ENCODE peak calls at places on chromosome 7, in eight cellular contexts. Q, V, O, H, R, K, F and T are unnamed samples. For H3K27me3, the result is how much of the 10 kb centered on the place peaks cover.

GRCh38 chr7:129258649-129259389 is 34.0 kb downstream of the AHCYL2 start:
- DNase-seq in Q (no peak), V (no peak), O (peak), H (no peak), R (peak), K (no peak), F (no peak), T (no peak)

GRCh38 chr7:40516376-40516775 is 381.6 kb downstream of the SUGCT start:
- DNase-seq in Q (no peak), V (no peak), O (no peak), H (no peak), R (no peak), K (no peak), F (no peak), T (no peak)

GRCh38 chr7:124723012-124723411 is 42.6 kb downstream of the GPR37 start:
- DNase-seq in Q (no peak), V (no peak), O (no peak), H (no peak), R (peak), K (no peak), F (peak), T (no peak)

GRCh38 chr7:66728571-66728970 is 12.0 kb upstream of the RABGEF1 start:
- DNase-seq in Q (no peak), V (no peak), O (no peak), H (no peak), R (no peak), K (no peak), F (no peak), T (no peak)

GRCh38 chr7:124942405-124942804 is 12.8 kb upstream of the POT1 start:
- DNase-seq in Q (no peak), V (no peak), O (no peak), H (no peak), R (no peak), K (no peak), F (no peak), T (no peak)

GRCh38 chr7:116591202-116592040 is 66.6 kb downstream of the CAV1 start:
- DNase-seq in Q (no peak), V (no peak), O (no peak), H (no peak), R (peak), K (no peak), F (no peak), T (no peak)

GRCh38 chr7:91398341-91398740 is 134.1 kb downstream of the FZD1 start:
- DNase-seq in Q (no peak), V (no peak), O (no peak), H (no peak), R (no peak), K (no peak), F (no peak), T (no peak)

GRCh38 chr7:100783804-100784203 is 43.5 kb downstream of the EPHB4 start:
- DNase-seq in Q (no peak), V (no peak), O (no peak), H (no peak), R (no peak), K (no peak), F (no peak), T (no peak)

GRCh38 chr7:18534481-18534880 is 38.9 kb downstream of the HDAC9 start:
- DNase-seq in Q (no peak), V (no peak), O (no peak), H (no peak), R (no peak), K (no peak), F (no peak), T (no peak)

GRCh38 chr7:137846588-137847417 is at the start of gene DGKI:
- DNase-seq in Q (peak), V (no peak), O (no peak), H (no peak), R (no peak), K (no peak), F (no peak), T (no peak)

GRCh38 chr7:91187061-91187460 is 77.2 kb upstream of the FZD1 start:
- DNase-seq in Q (no peak), V (no peak), O (no peak), H (no peak), R (no peak), K (no peak), F (no peak), T (no peak)

GRCh38 chr7:134710854-134711624 is 64.4 kb downstream of the BPGM start:
- DNase-seq in Q (no peak), V (no peak), O (peak), H (no peak), R (no peak), K (no peak), F (no peak), T (no peak)

GRCh38 chr7:132417037-132417906 is 159.0 kb downstream of the PLXNA4 start:
- DNase-seq in Q (no peak), V (no peak), O (no peak), H (no peak), R (peak), K (no peak), F (no peak), T (no peak)

GRCh38 chr7:128777156-128778123 is 1.8 kb upstream of the OPN1SW start:
- DNase-seq in Q (no peak), V (no peak), O (no peak), H (no peak), R (peak), K (no peak), F (no peak), T (no peak)

GRCh38 chr7:1693419-1693990 is 23.4 kb downstream of the ELFN1 start:
- DNase-seq in Q (peak), V (peak), O (no peak), H (no peak), R (no peak), K (no peak), F (no peak), T (peak)

GRCh38 chr7:99000904-99001442 is 122.6 kb downstream of the TRRAP start:
- DNase-seq in Q (no peak), V (no peak), O (no peak), H (peak), R (no peak), K (no peak), F (no peak), T (no peak)

GRCh38 chr7:120841608-120842007 is 16.3 kb downstream of the TSPAN12 start:
- DNase-seq in Q (no peak), V (no peak), O (no peak), H (no peak), R (no peak), K (no peak), F (no peak), T (no peak)

GRCh38 chr7:21281193-21281592 is 146.7 kb upstream of the SP4 start:
- DNase-seq in Q (no peak), V (no peak), O (no peak), H (no peak), R (no peak), K (no peak), F (no peak), T (no peak)

GRCh38 chr7:37899712-37900247 is 16.8 kb downstream of the SFRP4 start:
- DNase-seq in Q (no peak), V (no peak), O (no peak), H (no peak), R (no peak), K (no peak), F (no peak), T (no peak)

GRCh38 chr7:117666019-117666418 is 186.2 kb downstream of the CFTR start:
- DNase-seq in Q (no peak), V (no peak), O (no peak), H (no peak), R (peak), K (no peak), F (peak), T (no peak)

GRCh38 chr7:44163591-44163990 is 22.5 kb upstream of the MYL7 start:
- DNase-seq in Q (no peak), V (no peak), O (no peak), H (peak), R (no peak), K (peak), F (peak), T (no peak)

GRCh38 chr7:74021546-74022320 is 6.2 kb upstream of the ELN start:
- DNase-seq in Q (no peak), V (no peak), O (no peak), H (no peak), R (no peak), K (no peak), F (no peak), T (no peak)

GRCh38 chr7:155141562-155141961 is 71.4 kb downstream of the HTR5A start:
- DNase-seq in Q (no peak), V (no peak), O (no peak), H (no peak), R (no peak), K (no peak), F (no peak), T (no peak)

GRCh38 chr7:71594746-71595145 is 462.8 kb downstream of the GALNT17 start:
- DNase-seq in Q (no peak), V (no peak), O (no peak), H (no peak), R (no peak), K (no peak), F (no peak), T (no peak)

GRCh38 chr7:131161103-131161502 is 166.6 kb upstream of the MKLN1 start:
- DNase-seq in Q (no peak), V (no peak), O (no peak), H (no peak), R (no peak), K (no peak), F (no peak), T (no peak)

GRCh38 chr7:693280-693679 is 33.2 kb upstream of the DNAAF5 start:
- DNase-seq in Q (no peak), V (no peak), O (no peak), H (no peak), R (no peak), K (no peak), F (no peak), T (no peak)

GRCh38 chr7:125555921-125556320 is 626.3 kb upstream of the POT1 start:
- DNase-seq in Q (no peak), V (no peak), O (no peak), H (no peak), R (no peak), K (no peak), F (no peak), T (no peak)

GRCh38 chr7:107660381-107661080 is at the start of gene SLC26A4:
- DNase-seq in Q (no peak), V (no peak), O (no peak), H (no peak), R (no peak), K (no peak), F (no peak), T (no peak)

GRCh38 chr7:43110790-43111362 is 1.6 kb upstream of the HECW1 start:
- DNase-seq in Q (no peak), V (no peak), O (no peak), H (no peak), R (no peak), K (no peak), F (no peak), T (no peak)

GRCh38 chr7:67918158-67918557 is 921.5 kb downstream of the TYW1 start:
- DNase-seq in Q (no peak), V (no peak), O (no peak), H (no peak), R (no peak), K (no peak), F (no peak), T (no peak)

GRCh38 chr7:115965241-115965640 is 65.3 kb downstream of the TFEC start:
- DNase-seq in Q (no peak), V (no peak), O (no peak), H (no peak), R (peak), K (no peak), F (no peak), T (no peak)

GRCh38 chr7:35405461-35405860 is 151.6 kb upstream of the TBX20 start:
- DNase-seq in Q (no peak), V (no peak), O (no peak), H (no peak), R (no peak), K (no peak), F (no peak), T (no peak)

GRCh38 chr7:55515569-55516279 is 56.6 kb downstream of the VOPP1 start:
- DNase-seq in Q (no peak), V (no peak), O (no peak), H (no peak), R (no peak), K (no peak), F (no peak), T (no peak)

GRCh38 chr7:84058311-84059076 is 136.1 kb downstream of the SEMA3A start:
- DNase-seq in Q (no peak), V (no peak), O (no peak), H (no peak), R (peak), K (peak), F (no peak), T (no peak)

GRCh38 chr7:138014686-138015085 is 12.8 kb upstream of the CREB3L2 start:
- DNase-seq in Q (no peak), V (no peak), O (no peak), H (no peak), R (no peak), K (no peak), F (no peak), T (no peak)

GRCh38 chr7:73812996-73813395 is 17.8 kb upstream of the CLDN4 start:
- DNase-seq in Q (no peak), V (no peak), O (no peak), H (no peak), R (no peak), K (no peak), F (no peak), T (no peak)

GRCh38 chr7:46256870-46257528 is 335.9 kb upstream of the IGFBP3 start:
- DNase-seq in Q (no peak), V (no peak), O (no peak), H (no peak), R (no peak), K (no peak), F (no peak), T (no peak)

DNA sequence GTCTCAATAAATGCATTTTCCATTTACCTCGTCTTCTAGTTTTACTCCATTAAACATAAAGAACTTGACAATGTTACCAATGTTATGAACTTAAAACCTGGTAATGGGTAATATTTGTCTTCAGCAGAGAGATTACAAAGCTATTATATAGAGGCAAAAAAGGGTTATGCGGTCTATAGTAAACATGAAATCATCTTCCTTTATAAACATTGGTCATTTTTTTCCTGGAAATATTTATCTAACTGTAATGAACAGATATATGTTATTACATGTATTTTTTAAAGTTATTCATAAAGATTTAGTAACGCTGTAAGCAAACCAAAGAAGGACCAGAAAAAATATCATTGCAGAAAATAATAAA is 1.3 kb downstream of the VWDE start:
- DNase-seq in Q (no peak), V (no peak), O (no peak), H (no peak), R (no peak), K (no peak), F (no peak), T (no peak)
- H3K27me3 ChIP-seq in Q (under half), V (under half), O (under half), H (under half), R (under half), K (under half), F (under half), T (under half)

GRCh38 chr7:6231184-6231583 is 41.2 kb downstream of the CYTH3 start:
- DNase-seq in Q (no peak), V (no peak), O (no peak), H (no peak), R (no peak), K (no peak), F (no peak), T (no peak)

GRCh38 chr7:6228865-6229264 is 43.6 kb downstream of the CYTH3 start:
- DNase-seq in Q (no peak), V (no peak), O (no peak), H (peak), R (peak), K (no peak), F (no peak), T (no peak)

GRCh38 chr7:6227294-6227846 is 45.1 kb downstream of the CYTH3 start:
- DNase-seq in Q (no peak), V (no peak), O (no peak), H (peak), R (no peak), K (no peak), F (no peak), T (no peak)

GRCh38 chr7:6226194-6226799 is 46.1 kb downstream of the CYTH3 start:
- DNase-seq in Q (no peak), V (no peak), O (no peak), H (peak), R (no peak), K (peak), F (peak), T (no peak)

DNA sequence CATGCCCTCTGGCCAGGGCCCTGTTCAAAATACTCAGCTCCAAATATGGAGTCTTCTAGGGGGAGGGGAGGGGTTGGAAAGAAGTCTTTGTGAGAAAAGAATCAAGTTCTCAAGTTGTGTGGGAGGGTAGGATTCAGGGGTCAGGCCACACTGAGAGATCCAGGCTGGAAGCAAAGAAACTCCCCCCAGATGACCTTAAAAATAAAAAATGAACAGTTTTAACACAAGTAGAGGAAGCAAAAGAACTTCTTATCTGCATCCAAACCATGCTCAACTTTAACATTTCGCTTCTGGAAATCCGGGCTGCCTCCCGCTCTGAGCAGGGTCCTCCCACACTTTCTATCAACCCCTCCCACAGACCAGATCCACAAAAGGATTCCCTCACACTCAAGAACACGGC is 44.1 kb downstream of the CYTH3 start:
- DNase-seq in Q (no peak), V (no peak), O (no peak), H (no peak), R (peak), K (no peak), F (no peak), T (no peak)
- H3K4me3 ChIP-seq in Q (no peak), V (no peak), O (no peak), H (no peak), R (no peak), K (peak), F (no peak), T (no peak)

GRCh38 chr7:156218544-156219306 is 406.5 kb upstream of the SHH start:
- DNase-seq in Q (no peak), V (no peak), O (no peak), H (no peak), R (no peak), K (no peak), F (no peak), T (no peak)

GRCh38 chr7:156220701-156221100 is 408.4 kb upstream of the SHH start:
- DNase-seq in Q (no peak), V (no peak), O (no peak), H (no peak), R (no peak), K (no peak), F (no peak), T (no peak)

GRCh38 chr7:156220078-156220605 is 407.9 kb upstream of the SHH start:
- DNase-seq in Q (no peak), V (no peak), O (no peak), H (no peak), R (no peak), K (no peak), F (no peak), T (no peak)

GRCh38 chr7:156217803-156218202 is 405.5 kb upstream of the SHH start:
- DNase-seq in Q (no peak), V (no peak), O (no peak), H (no peak), R (no peak), K (no peak), F (no peak), T (no peak)

GRCh38 chr7:156219307-156220077 is 407.2 kb upstream of the SHH start:
- DNase-seq in Q (no peak), V (no peak), O (no peak), H (no peak), R (no peak), K (no peak), F (no peak), T (no peak)
- H3K27me3 ChIP-seq in Q (under half), V (under half), O (under half), H (under half), R (under half), K (under half), F (under half), T (under half)

GRCh38 chr7:29805031-29805430 is 1.3 kb upstream of the WIPF3 start:
- DNase-seq in Q (no peak), V (no peak), O (no peak), H (no peak), R (no peak), K (no peak), F (no peak), T (no peak)

GRCh38 chr7:29808075-29808786 is 1.9 kb downstream of the WIPF3 start:
- DNase-seq in Q (no peak), V (no peak), O (no peak), H (no peak), R (no peak), K (no peak), F (no peak), T (no peak)

GRCh38 chr7:29806793-29807178 is 478 bp downstream of the WIPF3 start:
- DNase-seq in Q (peak), V (no peak), O (no peak), H (no peak), R (no peak), K (no peak), F (no peak), T (no peak)

GRCh38 chr7:29807179-29807841 is 1.0 kb downstream of the WIPF3 start:
- DNase-seq in Q (no peak), V (no peak), O (no peak), H (no peak), R (no peak), K (no peak), F (no peak), T (peak)

DNA sequence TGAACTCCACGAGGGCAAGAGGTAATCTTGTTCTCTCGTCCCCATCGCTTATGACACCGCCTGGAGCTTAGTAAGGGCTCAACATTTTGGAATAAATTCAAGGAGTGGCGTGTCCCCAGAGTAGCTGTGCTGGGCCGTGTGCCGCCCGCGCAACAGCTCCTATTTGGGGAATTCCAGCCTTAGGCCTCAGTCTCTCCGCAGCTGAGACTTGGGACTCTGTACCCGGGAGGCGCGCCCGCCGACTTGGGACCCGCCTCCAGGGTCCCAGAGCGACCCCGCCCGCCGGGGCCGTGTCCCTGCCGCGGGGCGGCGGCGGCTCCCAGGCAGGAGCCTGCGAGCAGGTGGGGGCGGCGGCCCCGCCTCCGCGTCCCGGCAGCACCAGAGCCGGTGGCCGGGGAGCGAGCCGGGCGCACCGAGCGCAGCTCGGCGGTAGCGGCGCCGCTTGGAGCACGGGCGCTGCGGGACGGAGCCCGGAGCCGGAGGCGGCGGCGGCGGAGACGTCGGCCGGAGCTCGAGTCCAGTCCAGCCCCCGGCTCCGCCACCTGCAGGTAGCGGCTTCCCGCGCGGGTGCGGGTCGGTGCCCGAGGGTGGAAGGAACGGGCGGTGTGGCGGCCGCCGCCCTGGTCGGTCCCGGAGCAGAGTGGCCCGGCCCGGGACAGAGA is at the start of gene WIPF3:
- DNase-seq in Q (peak), V (no peak), O (peak), H (no peak), R (peak), K (no peak), F (no peak), T (peak)
- H3K4me3 ChIP-seq in Q (peak), V (peak), O (peak), H (peak), R (no peak), K (no peak), F (peak), T (peak)